ENCODE peak calls at places on chromosomes 2 and 18, in ten cellular contexts. L is RWPE2; V is breast epithelium; I is SJSA1; W is left ventricle myocardium inferior; X is thyroid gland; D is naive thymus-derived CD4-positive, alpha-beta T cell; Y is uterus; P is psoas muscle; K is CD4-positive, CD25-positive, alpha-beta regulatory T cell. J is an unnamed sample. For H3K27me3, the result is how much of the 10 kb centered on the place peaks cover.

GRCh38 chr2:52881606-52882005 is 886.0 kb upstream of the CHAC2 start:
- DNase-seq in L (no peak), Y (no peak), K (no peak), D (no peak), P (no peak), W (no peak), V (no peak), I (no peak), X (no peak), J (peak)

GRCh38 chr18:75809392-75809791 is 381.9 kb upstream of the SMIM21 start:
- DNase-seq in I (no peak), W (no peak), V (no peak), X (no peak), D (no peak), Y (no peak), L (no peak), P (no peak), K (no peak), J (no peak)

GRCh38 chr2:211939177-211939576 is 599.4 kb downstream of the ERBB4 start:
- DNase-seq in D (no peak), I (no peak), Y (no peak), K (no peak), L (no peak), W (no peak), X (no peak), P (no peak), V (no peak), J (no peak)

GRCh38 chr18:5503740-5504139 is 40.1 kb downstream of the EPB41L3 start:
- DNase-seq in I (no peak), P (no peak), W (no peak), K (no peak), L (no peak), X (no peak), V (no peak), D (no peak), Y (no peak), J (no peak)

GRCh38 chr2:60958361-60958760 is 59.2 kb upstream of the PEX13 start:
- DNase-seq in D (no peak), V (no peak), P (no peak), I (no peak), W (no peak), Y (no peak), X (no peak), K (no peak), L (no peak), J (peak)

GRCh38 chr18:24659837-24660720 is 199.6 kb downstream of the HRH4 start:
- DNase-seq in Y (peak), X (no peak), P (peak), K (peak), V (no peak), D (peak), L (no peak), W (peak), I (no peak), J (no peak)

GRCh38 chr2:224520064-224520463 is 65.1 kb downstream of the CUL3 start:
- DNase-seq in V (no peak), P (no peak), K (peak), Y (no peak), W (no peak), X (no peak), D (peak), I (peak), L (no peak), J (peak)

GRCh38 chr2:189391201-189391600 is 50.1 kb upstream of the WDR75 start:
- DNase-seq in L (no peak), P (no peak), V (no peak), K (no peak), Y (no peak), X (no peak), I (no peak), D (no peak), W (no peak), J (no peak)

GRCh38 chr2:128442053-128442751 is 123.5 kb upstream of the HS6ST1 start:
- DNase-seq in D (no peak), L (peak), I (peak), W (peak), K (no peak), Y (peak), V (no peak), P (no peak), X (no peak), J (no peak)

GRCh38 chr2:226137201-226137811 is 662.3 kb downstream of the IRS1 start:
- DNase-seq in L (peak), K (no peak), P (no peak), X (no peak), D (no peak), I (no peak), V (no peak), W (no peak), Y (no peak), J (peak)

GRCh38 chr2:54429811-54430600 is 26.1 kb upstream of the SPTBN1 start:
- DNase-seq in D (no peak), V (no peak), P (no peak), L (no peak), K (no peak), I (no peak), X (no peak), Y (no peak), W (no peak), J (no peak)

GRCh38 chr2:155309483-155309882 is 611.0 kb downstream of the KCNJ3 start:
- DNase-seq in X (no peak), P (no peak), W (no peak), K (no peak), I (no peak), V (no peak), L (no peak), D (no peak), Y (no peak), J (no peak)
- H3K4me3 ChIP-seq in X (no peak), P (no peak), W (no peak), K (no peak), I (no peak), V (no peak), L (no peak), D (no peak), Y (no peak), J (no peak)

DNA sequence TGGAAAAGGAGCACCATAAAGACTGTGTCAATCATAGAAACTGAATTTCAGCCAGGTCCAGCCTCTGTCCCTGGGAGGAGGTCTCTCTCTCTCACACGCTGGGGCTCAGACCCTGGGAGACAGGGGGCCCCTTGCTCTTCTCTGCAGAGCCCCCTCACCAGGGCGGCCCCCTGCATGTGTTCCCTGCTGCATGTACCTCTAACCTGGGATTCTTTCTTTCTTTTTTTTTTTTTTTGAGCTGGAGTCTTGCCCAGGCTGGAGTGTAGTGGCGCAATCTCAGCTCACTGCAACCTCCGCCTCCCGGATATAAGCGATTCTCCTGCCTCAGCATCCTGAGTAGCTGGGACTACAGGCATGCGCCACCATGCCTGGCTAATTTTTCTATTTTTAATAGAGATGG is 46.5 kb downstream of the TPO start:
- DNase-seq in X (no peak), K (no peak), Y (no peak), P (no peak), W (no peak), V (no peak), I (no peak), L (no peak), D (no peak), J (no peak)
- H3K27me3 ChIP-seq in X (under half), K (under half), Y (under half), P (under half), W (under half), V (under half), I (under half), L (under half), D (under half), J (under half)

GRCh38 chr2:234951386-234952269 is at the start of gene SH3BP4:
- DNase-seq in P (peak), I (peak), W (peak), L (no peak), Y (peak), X (peak), V (peak), K (no peak), D (no peak), J (no peak)
- H3K4me3 ChIP-seq in P (peak), I (peak), W (peak), L (peak), Y (peak), X (peak), V (peak), K (no peak), D (no peak), J (peak)

GRCh38 chr18:59311631-59312030 is 6.8 kb downstream of the CPLX4 start:
- DNase-seq in X (no peak), Y (no peak), I (no peak), K (no peak), P (no peak), D (no peak), W (no peak), V (no peak), L (no peak), J (no peak)
- H3K27me3 ChIP-seq in X (under half), Y (under half), I (under half), K (under half), P (under half), D (under half), W (half or more), V (under half), L (under half), J (under half)

DNA sequence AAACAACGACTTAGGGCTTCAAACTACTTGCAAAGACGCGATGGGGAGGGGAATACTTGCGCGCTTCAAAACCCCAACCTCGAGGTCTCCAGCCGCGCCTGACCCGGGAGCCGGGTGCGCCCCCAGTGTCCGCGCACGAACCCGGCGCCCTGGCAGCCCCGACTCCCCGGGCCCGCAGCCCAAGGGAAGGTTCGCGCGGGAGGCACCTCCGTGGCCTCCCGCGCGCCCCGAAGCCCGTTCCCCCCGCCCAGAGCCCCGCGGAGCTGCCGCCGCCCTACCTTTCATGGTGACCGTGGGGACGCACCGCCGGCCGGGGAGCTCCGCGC is 308 bp downstream of the COLEC12 start:
- DNase-seq in P (no peak), V (no peak), X (no peak), I (no peak), L (no peak), W (no peak), Y (no peak), K (no peak), D (no peak), J (no peak)
- H3K4me3 ChIP-seq in P (peak), V (peak), X (no peak), I (peak), L (peak), W (peak), Y (peak), K (no peak), D (no peak), J (peak)

DNA sequence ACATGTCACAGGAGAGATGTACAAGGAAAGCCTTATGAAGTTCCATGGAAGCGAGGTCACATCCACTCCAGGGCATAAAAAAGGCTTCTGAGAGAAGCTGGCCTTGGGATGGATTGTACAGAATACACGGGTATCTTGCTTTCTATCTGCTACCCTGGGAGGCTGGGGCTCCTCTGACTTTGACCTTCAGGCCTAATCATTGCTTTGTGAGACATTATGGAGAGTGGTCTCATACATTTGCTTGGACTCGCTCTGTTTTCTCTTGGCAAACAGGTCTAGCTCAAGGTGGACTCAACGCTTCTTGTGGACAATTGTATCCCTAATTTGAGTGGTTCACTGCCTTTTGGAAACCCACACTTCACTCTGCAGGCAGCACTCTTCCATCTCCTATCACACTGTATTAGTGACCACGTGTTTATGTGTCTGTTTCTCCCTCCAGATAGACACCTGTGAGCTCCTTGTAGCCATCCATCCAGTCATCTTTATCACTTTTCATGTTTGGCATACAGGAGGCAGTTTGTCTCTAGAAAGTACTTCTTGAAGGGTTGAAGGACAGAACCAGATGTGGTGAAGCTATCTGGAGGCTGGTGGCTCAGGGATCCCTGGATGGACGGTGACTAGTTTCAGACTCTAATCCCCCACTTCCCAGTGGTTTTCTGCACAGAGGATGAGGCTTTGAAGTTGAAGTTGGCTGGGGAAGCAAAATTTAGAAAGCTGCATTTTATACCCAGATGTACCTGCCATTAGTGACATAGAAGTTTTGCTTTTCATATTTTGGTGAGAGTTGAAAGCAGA is 267.8 kb downstream of the CYRIA start:
- DNase-seq in K (no peak), D (no peak), Y (no peak), W (no peak), I (no peak), P (no peak), X (no peak), V (no peak), L (no peak), J (no peak)
- H3K27me3 ChIP-seq in K (under half), D (under half), Y (under half), W (under half), I (under half), P (under half), X (under half), V (under half), L (under half), J (under half)

GRCh38 chr2:171360905-171361304 is 72.9 kb downstream of the METTL8 start:
- DNase-seq in L (no peak), X (no peak), V (no peak), D (no peak), W (no peak), Y (no peak), I (no peak), K (peak), P (no peak), J (no peak)

GRCh38 chr2:171367692-171368091 is 66.1 kb downstream of the METTL8 start:
- DNase-seq in K (no peak), L (no peak), V (no peak), X (no peak), D (no peak), P (no peak), W (no peak), Y (no peak), I (no peak), J (no peak)

GRCh38 chr2:171365232-171365631 is 68.6 kb downstream of the METTL8 start:
- DNase-seq in I (no peak), Y (no peak), K (no peak), X (no peak), W (no peak), V (no peak), P (no peak), L (no peak), D (no peak), J (no peak)

GRCh38 chr2:171362396-171362795 is 71.4 kb downstream of the METTL8 start:
- DNase-seq in W (no peak), P (no peak), I (no peak), X (no peak), D (no peak), K (no peak), V (no peak), Y (no peak), L (no peak), J (no peak)

DNA sequence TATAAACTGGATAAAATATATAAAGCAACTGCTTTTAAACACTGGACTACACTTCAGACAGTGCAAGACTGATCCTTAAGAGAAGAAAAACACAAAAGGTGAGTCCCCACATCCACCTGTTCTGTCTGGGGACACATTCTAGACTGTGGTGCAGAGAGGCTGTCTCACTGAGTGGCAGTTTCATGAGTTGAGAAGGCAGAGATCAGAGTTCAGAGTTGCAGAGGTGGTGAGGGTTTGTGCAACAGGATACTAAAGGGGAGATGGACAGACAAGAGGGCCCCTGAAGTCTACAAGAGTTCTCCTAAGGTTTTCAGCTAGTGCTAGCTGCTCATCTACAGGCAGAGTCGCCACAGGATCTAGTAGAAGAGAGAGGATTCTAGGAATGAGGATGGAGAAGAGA is 68.0 kb downstream of the METTL8 start:
- DNase-seq in D (no peak), Y (no peak), V (no peak), L (no peak), K (no peak), P (no peak), X (no peak), W (no peak), I (no peak), J (no peak)
- H3K4me3 ChIP-seq in D (no peak), Y (no peak), V (no peak), L (no peak), K (no peak), P (no peak), X (no peak), W (no peak), I (no peak), J (no peak)